ENCODE peak calls at places on chromosomes 4 and X, in seven cellular contexts. T, O, Y, R, B, Z and V are unnamed samples.

GRCh38 chr4:30717208-30718020 is 2.8 kb upstream of the PCDH7 start:
- DNase-seq in T (peak), O (peak), Y (no peak), R (no peak), B (no peak), Z (no peak), V (no peak)

GRCh38 chrX:139692506-139692849 is 15.5 kb downstream of the MCF2 start:
- DNase-seq in T (no peak), O (no peak), Y (no peak), R (no peak), B (no peak), Z (no peak), V (no peak)

GRCh38 chrX:36401774-36402173 is 482.2 kb downstream of the CFAP47 start:
- DNase-seq in T (no peak), O (no peak), Y (no peak), R (no peak), B (no peak), Z (no peak), V (no peak)

GRCh38 chrX:129769467-129770154 is 10.1 kb upstream of the SASH3 start:
- DNase-seq in T (peak), O (no peak), Y (no peak), R (no peak), B (no peak), Z (no peak), V (peak)

GRCh38 chr4:154001187-154001586 is 212.3 kb upstream of the SFRP2 start:
- DNase-seq in T (no peak), O (no peak), Y (no peak), R (no peak), B (no peak), Z (no peak), V (no peak)

GRCh38 chrX:115650916-115651315 is 89.9 kb downstream of the PLS3 start:
- DNase-seq in T (peak), O (peak), Y (peak), R (no peak), B (peak), Z (no peak), V (no peak)

GRCh38 chr4:81032174-81032551 is 1.7 kb downstream of the BMP3 start:
- DNase-seq in T (no peak), O (no peak), Y (no peak), R (no peak), B (no peak), Z (no peak), V (no peak)

GRCh38 chr4:110310795-110311194 is 112.4 kb upstream of the ELOVL6 start:
- DNase-seq in T (no peak), O (no peak), Y (no peak), R (no peak), B (no peak), Z (no peak), V (no peak)

GRCh38 chr4:155543126-155543765 is 123.4 kb upstream of the GUCY1A1 start:
- DNase-seq in T (no peak), O (no peak), Y (no peak), R (no peak), B (no peak), Z (no peak), V (no peak)

GRCh38 chr4:163649557-163650091 is 155.1 kb downstream of the TMA16 start:
- DNase-seq in T (no peak), O (no peak), Y (no peak), R (no peak), B (no peak), Z (no peak), V (no peak)

GRCh38 chr4:6095023-6095817 is 77.0 kb upstream of the C4orf50 start:
- DNase-seq in T (no peak), O (no peak), Y (no peak), R (peak), B (no peak), Z (no peak), V (no peak)

GRCh38 chr4:159505275-159505975 is 402.5 kb downstream of the RAPGEF2 start:
- DNase-seq in T (no peak), O (no peak), Y (no peak), R (no peak), B (no peak), Z (no peak), V (no peak)

GRCh38 chr4:6410078-6410477 is 62.3 kb downstream of the PPP2R2C start:
- DNase-seq in T (no peak), O (no peak), Y (no peak), R (no peak), B (no peak), Z (no peak), V (no peak)

GRCh38 chrX:153688071-153688470 is 345 bp downstream of the SLC6A8 start:
- DNase-seq in T (no peak), O (no peak), Y (no peak), R (no peak), B (no peak), Z (no peak), V (no peak)

GRCh38 chrX:153685751-153686676 is 1.7 kb upstream of the SLC6A8 start:
- DNase-seq in T (peak), O (no peak), Y (no peak), R (no peak), B (no peak), Z (no peak), V (no peak)

GRCh38 chrX:153688900-153689590 is 1.3 kb downstream of the SLC6A8 start:
- DNase-seq in T (no peak), O (peak), Y (no peak), R (no peak), B (no peak), Z (peak), V (no peak)

GRCh38 chrX:153688534-153688899 is 791 bp downstream of the SLC6A8 start:
- DNase-seq in T (no peak), O (no peak), Y (no peak), R (no peak), B (no peak), Z (no peak), V (no peak)

DNA sequence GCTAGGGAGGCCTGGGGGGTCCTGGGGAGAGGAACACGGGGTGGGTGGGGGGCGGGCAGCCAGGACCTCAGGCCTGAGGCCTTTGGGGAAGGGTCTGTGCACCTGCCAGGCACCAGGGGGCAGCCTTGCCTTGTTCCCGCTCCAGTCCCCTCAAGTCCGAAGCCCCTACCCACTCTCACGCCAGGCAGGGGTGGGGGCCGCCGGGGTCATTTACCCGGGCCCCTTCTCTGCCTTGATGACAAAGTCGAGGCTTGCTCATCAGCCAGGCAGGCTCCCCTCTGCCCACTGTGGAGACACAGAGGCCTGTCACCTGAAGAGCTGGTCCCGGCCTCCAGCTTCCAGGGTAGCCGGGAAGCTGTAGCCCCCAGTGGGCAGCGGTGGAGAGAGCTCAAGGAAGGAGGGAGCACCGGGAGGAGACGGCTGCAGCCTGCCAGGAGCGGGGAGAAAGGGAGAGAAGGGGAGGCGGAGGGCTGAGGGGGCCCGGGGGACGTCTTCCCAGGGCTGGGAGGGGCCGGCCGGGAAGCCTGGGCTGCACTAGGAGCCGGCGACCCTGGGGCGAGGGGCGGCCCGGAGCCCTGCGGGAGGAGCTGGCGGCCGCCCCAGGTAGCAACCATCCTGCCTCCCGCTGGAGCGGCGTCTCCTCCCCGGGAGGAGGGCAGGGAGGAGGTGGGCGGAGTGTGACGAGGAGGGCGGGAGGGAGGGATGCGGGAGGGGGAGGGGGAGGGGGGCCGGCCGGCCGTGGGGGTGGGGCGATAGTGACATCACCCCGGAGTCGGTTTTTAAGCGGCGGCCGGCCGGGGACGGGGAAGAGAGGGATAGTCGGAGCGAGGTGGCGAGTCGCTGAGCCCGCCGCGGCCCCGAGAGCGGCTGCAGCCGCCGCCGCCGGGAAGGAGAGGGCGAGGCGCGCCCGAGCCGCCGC is at the start of gene SLC6A8:
- DNase-seq in T (peak), O (peak), Y (peak), R (no peak), B (peak), Z (peak), V (no peak)
- TF ChIP-seq POLR2AphosphoS5 in T (peak), O (no peak), Y (peak), R (peak), B (peak), Z (no peak), V (no peak)

GRCh38 chr4:188728359-188728758 is 589.1 kb downstream of the TRIML1 start:
- DNase-seq in T (no peak), O (no peak), Y (no peak), R (no peak), B (no peak), Z (no peak), V (no peak)

GRCh38 chr4:188719794-188720193 is 580.6 kb downstream of the TRIML1 start:
- DNase-seq in T (no peak), O (no peak), Y (peak), R (no peak), B (no peak), Z (no peak), V (no peak)

GRCh38 chr4:188727746-188728145 is 588.5 kb downstream of the TRIML1 start:
- DNase-seq in T (no peak), O (no peak), Y (no peak), R (no peak), B (no peak), Z (no peak), V (no peak)

GRCh38 chr4:188722911-188723310 is 583.7 kb downstream of the TRIML1 start:
- DNase-seq in T (no peak), O (no peak), Y (no peak), R (no peak), B (no peak), Z (no peak), V (no peak)
- TF ChIP-seq POLR2AphosphoS5 in T (no peak), O (no peak), Y (no peak), R (no peak), B (no peak), Z (no peak), V (no peak)

GRCh38 chr4:139774759-139775487 is 109.3 kb downstream of the MGST2 start:
- DNase-seq in T (no peak), O (no peak), Y (no peak), R (no peak), B (no peak), Z (no peak), V (no peak)
- TF ChIP-seq POLR2AphosphoS5 in T (no peak), O (no peak), Y (no peak), R (no peak), B (no peak), Z (no peak), V (no peak)

GRCh38 chr4:104493071-104493831 is 1.4 kb downstream of the CXXC4 start:
- DNase-seq in T (no peak), O (no peak), Y (no peak), R (no peak), B (no peak), Z (no peak), V (no peak)

GRCh38 chr4:104491826-104492771 is 2.6 kb downstream of the CXXC4 start:
- DNase-seq in T (peak), O (no peak), Y (no peak), R (no peak), B (no peak), Z (no peak), V (no peak)

GRCh38 chr4:104494161-104494560 is 533 bp downstream of the CXXC4 start:
- DNase-seq in T (no peak), O (no peak), Y (no peak), R (no peak), B (peak), Z (no peak), V (no peak)

GRCh38 chr4:104491396-104491821 is 3.3 kb downstream of the CXXC4 start:
- DNase-seq in T (peak), O (peak), Y (no peak), R (no peak), B (no peak), Z (no peak), V (no peak)

GRCh38 chr4:104494822-104495559 is at the start of gene CXXC4:
- DNase-seq in T (peak), O (peak), Y (peak), R (no peak), B (peak), Z (peak), V (peak)
- TF ChIP-seq POLR2AphosphoS5 in T (no peak), O (no peak), Y (peak), R (no peak), B (no peak), Z (no peak), V (peak)

DNA sequence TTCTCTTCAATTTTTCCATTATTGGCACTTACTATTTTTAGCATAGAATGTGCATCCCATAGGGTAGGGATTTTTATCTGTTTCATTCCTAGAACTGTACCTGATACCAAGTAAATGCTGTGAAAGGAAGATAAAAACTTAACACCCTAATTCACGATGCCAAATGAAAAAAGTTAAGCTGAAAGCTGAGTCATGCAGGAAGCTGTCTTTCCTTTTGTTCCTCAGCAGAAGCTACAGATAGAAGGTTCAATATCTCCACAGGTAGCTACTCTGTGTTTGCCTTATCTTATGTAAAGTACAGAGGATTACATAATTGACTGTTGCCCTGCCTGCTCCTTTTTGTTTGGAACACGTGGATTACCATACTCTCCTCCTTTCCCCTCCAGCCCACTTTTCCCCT is 77.0 kb downstream of the LRP2BP start:
- DNase-seq in T (no peak), O (no peak), Y (no peak), R (no peak), B (peak), Z (no peak), V (no peak)
- TF ChIP-seq POLR2AphosphoS5 in T (no peak), O (no peak), Y (no peak), R (no peak), B (no peak), Z (no peak), V (no peak)